ENCODE peak calls at places on chromosomes 11 and 22, in ten cellular contexts. One of them, this sample, is unnamed.

GRCh38 chr11:72446929-72447753 is 12.8 kb upstream of the CLPB start:
- DNase-seq in cardiac muscle cell: peak
- DNase-seq in AG10803: peak
- DNase-seq in fibroblast of the aortic adventitia: peak
- DNase-seq in sigmoid colon: no peak
- DNase-seq in fibroblast of mammary gland: peak
- DNase-seq in neural progenitor cell: peak
- DNase-seq in brain microvascular endothelial cell: peak
- DNase-seq in left ventricle myocardium inferior: no peak
- DNase-seq in mammary epithelial cell: peak
- DNase-seq in this sample: peak

GRCh38 chr22:27224485-27225364 is 567.3 kb downstream of the MIAT start:
- DNase-seq in cardiac muscle cell: peak
- DNase-seq in AG10803: peak
- DNase-seq in fibroblast of the aortic adventitia: peak
- DNase-seq in sigmoid colon: no peak
- DNase-seq in fibroblast of mammary gland: no peak
- DNase-seq in neural progenitor cell: no peak
- DNase-seq in brain microvascular endothelial cell: peak
- DNase-seq in left ventricle myocardium inferior: peak
- DNase-seq in mammary epithelial cell: no peak
- DNase-seq in this sample: peak

GRCh38 chr11:33835143-33835878 is 56.6 kb downstream of the LMO2 start:
- DNase-seq in cardiac muscle cell: peak
- DNase-seq in AG10803: peak
- DNase-seq in fibroblast of the aortic adventitia: peak
- DNase-seq in sigmoid colon: no peak
- DNase-seq in fibroblast of mammary gland: peak
- DNase-seq in neural progenitor cell: no peak
- DNase-seq in brain microvascular endothelial cell: peak
- DNase-seq in left ventricle myocardium inferior: no peak
- DNase-seq in mammary epithelial cell: peak
- DNase-seq in this sample: peak

GRCh38 chr22:45576273-45576625 is 73.6 kb downstream of the FBLN1 start:
- DNase-seq in cardiac muscle cell: no peak
- DNase-seq in AG10803: no peak
- DNase-seq in fibroblast of the aortic adventitia: no peak
- DNase-seq in sigmoid colon: no peak
- DNase-seq in fibroblast of mammary gland: no peak
- DNase-seq in neural progenitor cell: no peak
- DNase-seq in brain microvascular endothelial cell: no peak
- DNase-seq in left ventricle myocardium inferior: no peak
- DNase-seq in mammary epithelial cell: no peak
- DNase-seq in this sample: no peak

GRCh38 chr22:44924098-44924497 is 85.7 kb downstream of the PHF21B start:
- DNase-seq in cardiac muscle cell: no peak
- DNase-seq in AG10803: no peak
- DNase-seq in fibroblast of the aortic adventitia: no peak
- DNase-seq in sigmoid colon: peak
- DNase-seq in fibroblast of mammary gland: no peak
- DNase-seq in neural progenitor cell: no peak
- DNase-seq in brain microvascular endothelial cell: no peak
- DNase-seq in left ventricle myocardium inferior: no peak
- DNase-seq in mammary epithelial cell: no peak
- DNase-seq in this sample: no peak

GRCh38 chr11:92166335-92166734 is 58.3 kb upstream of the FAT3 start:
- DNase-seq in cardiac muscle cell: no peak
- DNase-seq in AG10803: no peak
- DNase-seq in fibroblast of the aortic adventitia: no peak
- DNase-seq in sigmoid colon: no peak
- DNase-seq in fibroblast of mammary gland: no peak
- DNase-seq in neural progenitor cell: no peak
- DNase-seq in brain microvascular endothelial cell: no peak
- DNase-seq in left ventricle myocardium inferior: no peak
- DNase-seq in mammary epithelial cell: no peak
- DNase-seq in this sample: no peak

GRCh38 chr11:32830413-32830738 is 649 bp downstream of the PRRG4 start:
- DNase-seq in cardiac muscle cell: peak
- DNase-seq in AG10803: no peak
- DNase-seq in fibroblast of the aortic adventitia: no peak
- DNase-seq in sigmoid colon: no peak
- DNase-seq in fibroblast of mammary gland: peak
- DNase-seq in neural progenitor cell: no peak
- DNase-seq in brain microvascular endothelial cell: no peak
- DNase-seq in left ventricle myocardium inferior: no peak
- DNase-seq in mammary epithelial cell: peak
- DNase-seq in this sample: no peak

GRCh38 chr11:37762079-37762478 is 1164.0 kb upstream of the RAG2 start:
- DNase-seq in cardiac muscle cell: no peak
- DNase-seq in AG10803: no peak
- DNase-seq in fibroblast of the aortic adventitia: no peak
- DNase-seq in sigmoid colon: no peak
- DNase-seq in fibroblast of mammary gland: no peak
- DNase-seq in neural progenitor cell: no peak
- DNase-seq in brain microvascular endothelial cell: no peak
- DNase-seq in left ventricle myocardium inferior: no peak
- DNase-seq in mammary epithelial cell: peak
- DNase-seq in this sample: no peak

GRCh38 chr11:77126156-77126775 is 1.8 kb upstream of the MYO7A start:
- DNase-seq in cardiac muscle cell: no peak
- DNase-seq in AG10803: no peak
- DNase-seq in fibroblast of the aortic adventitia: no peak
- DNase-seq in sigmoid colon: no peak
- DNase-seq in fibroblast of mammary gland: no peak
- DNase-seq in neural progenitor cell: no peak
- DNase-seq in brain microvascular endothelial cell: no peak
- DNase-seq in left ventricle myocardium inferior: no peak
- DNase-seq in mammary epithelial cell: no peak
- DNase-seq in this sample: no peak

GRCh38 chr11:126319374-126319740 is 15.5 kb downstream of the DCPS start:
- DNase-seq in cardiac muscle cell: no peak
- DNase-seq in AG10803: peak
- DNase-seq in fibroblast of the aortic adventitia: no peak
- DNase-seq in sigmoid colon: peak
- DNase-seq in fibroblast of mammary gland: no peak
- DNase-seq in neural progenitor cell: no peak
- DNase-seq in brain microvascular endothelial cell: no peak
- DNase-seq in left ventricle myocardium inferior: no peak
- DNase-seq in mammary epithelial cell: no peak
- DNase-seq in this sample: no peak

GRCh38 chr11:22407899-22408298 is 69.7 kb downstream of the SLC17A6 start:
- DNase-seq in cardiac muscle cell: no peak
- DNase-seq in AG10803: no peak
- DNase-seq in fibroblast of the aortic adventitia: no peak
- DNase-seq in sigmoid colon: no peak
- DNase-seq in fibroblast of mammary gland: no peak
- DNase-seq in neural progenitor cell: peak
- DNase-seq in brain microvascular endothelial cell: no peak
- DNase-seq in left ventricle myocardium inferior: no peak
- DNase-seq in mammary epithelial cell: no peak
- DNase-seq in this sample: no peak

GRCh38 chr11:17985517-17985916 is 27.3 kb downstream of the SERGEF start:
- DNase-seq in cardiac muscle cell: peak
- DNase-seq in AG10803: no peak
- DNase-seq in fibroblast of the aortic adventitia: peak
- DNase-seq in sigmoid colon: no peak
- DNase-seq in fibroblast of mammary gland: peak
- DNase-seq in neural progenitor cell: no peak
- DNase-seq in brain microvascular endothelial cell: no peak
- DNase-seq in left ventricle myocardium inferior: no peak
- DNase-seq in mammary epithelial cell: peak
- DNase-seq in this sample: peak

GRCh38 chr11:17988465-17988864 is 24.4 kb downstream of the SERGEF start:
- DNase-seq in cardiac muscle cell: no peak
- DNase-seq in AG10803: no peak
- DNase-seq in fibroblast of the aortic adventitia: no peak
- DNase-seq in sigmoid colon: no peak
- DNase-seq in fibroblast of mammary gland: no peak
- DNase-seq in neural progenitor cell: no peak
- DNase-seq in brain microvascular endothelial cell: no peak
- DNase-seq in left ventricle myocardium inferior: no peak
- DNase-seq in mammary epithelial cell: no peak
- DNase-seq in this sample: no peak

GRCh38 chr11:17987826-17988225 is 25.0 kb downstream of the SERGEF start:
- DNase-seq in cardiac muscle cell: no peak
- DNase-seq in AG10803: no peak
- DNase-seq in fibroblast of the aortic adventitia: no peak
- DNase-seq in sigmoid colon: no peak
- DNase-seq in fibroblast of mammary gland: no peak
- DNase-seq in neural progenitor cell: no peak
- DNase-seq in brain microvascular endothelial cell: no peak
- DNase-seq in left ventricle myocardium inferior: no peak
- DNase-seq in mammary epithelial cell: no peak
- DNase-seq in this sample: no peak

GRCh38 chr11:17986007-17986710 is 26.7 kb downstream of the SERGEF start:
- DNase-seq in cardiac muscle cell: peak
- DNase-seq in AG10803: peak
- DNase-seq in fibroblast of the aortic adventitia: peak
- DNase-seq in sigmoid colon: no peak
- DNase-seq in fibroblast of mammary gland: peak
- DNase-seq in neural progenitor cell: no peak
- DNase-seq in brain microvascular endothelial cell: peak
- DNase-seq in left ventricle myocardium inferior: peak
- DNase-seq in mammary epithelial cell: peak
- DNase-seq in this sample: peak

GRCh38 chr11:17986711-17987220 is 26.1 kb downstream of the SERGEF start:
- DNase-seq in cardiac muscle cell: no peak
- DNase-seq in AG10803: no peak
- DNase-seq in fibroblast of the aortic adventitia: peak
- DNase-seq in sigmoid colon: no peak
- DNase-seq in fibroblast of mammary gland: no peak
- DNase-seq in neural progenitor cell: no peak
- DNase-seq in brain microvascular endothelial cell: no peak
- DNase-seq in left ventricle myocardium inferior: no peak
- DNase-seq in mammary epithelial cell: no peak
- DNase-seq in this sample: no peak
- TF ChIP-seq CTCF in cardiac muscle cell: peak
- TF ChIP-seq CTCF in AG10803: peak
- TF ChIP-seq CTCF in fibroblast of the aortic adventitia: peak
- TF ChIP-seq CTCF in sigmoid colon: no peak
- TF ChIP-seq CTCF in fibroblast of mammary gland: peak
- TF ChIP-seq CTCF in neural progenitor cell: no peak
- TF ChIP-seq CTCF in brain microvascular endothelial cell: peak
- TF ChIP-seq CTCF in left ventricle myocardium inferior: no peak
- TF ChIP-seq CTCF in mammary epithelial cell: peak
- TF ChIP-seq CTCF in this sample: peak

GRCh38 chr22:19902245-19902699 is 39.3 kb upstream of the COMT start:
- DNase-seq in cardiac muscle cell: no peak
- DNase-seq in AG10803: no peak
- DNase-seq in fibroblast of the aortic adventitia: no peak
- DNase-seq in sigmoid colon: no peak
- DNase-seq in fibroblast of mammary gland: no peak
- DNase-seq in neural progenitor cell: no peak
- DNase-seq in brain microvascular endothelial cell: no peak
- DNase-seq in left ventricle myocardium inferior: no peak
- DNase-seq in mammary epithelial cell: no peak
- DNase-seq in this sample: no peak
- H3K4me3 ChIP-seq in cardiac muscle cell: no peak
- H3K4me3 ChIP-seq in AG10803: no peak
- H3K4me3 ChIP-seq in fibroblast of the aortic adventitia: no peak
- H3K4me3 ChIP-seq in sigmoid colon: no peak
- H3K4me3 ChIP-seq in fibroblast of mammary gland: no peak
- H3K4me3 ChIP-seq in neural progenitor cell: no peak
- H3K4me3 ChIP-seq in brain microvascular endothelial cell: no peak
- H3K4me3 ChIP-seq in left ventricle myocardium inferior: no peak
- H3K4me3 ChIP-seq in mammary epithelial cell: no peak
- H3K4me3 ChIP-seq in this sample: no peak

DNA sequence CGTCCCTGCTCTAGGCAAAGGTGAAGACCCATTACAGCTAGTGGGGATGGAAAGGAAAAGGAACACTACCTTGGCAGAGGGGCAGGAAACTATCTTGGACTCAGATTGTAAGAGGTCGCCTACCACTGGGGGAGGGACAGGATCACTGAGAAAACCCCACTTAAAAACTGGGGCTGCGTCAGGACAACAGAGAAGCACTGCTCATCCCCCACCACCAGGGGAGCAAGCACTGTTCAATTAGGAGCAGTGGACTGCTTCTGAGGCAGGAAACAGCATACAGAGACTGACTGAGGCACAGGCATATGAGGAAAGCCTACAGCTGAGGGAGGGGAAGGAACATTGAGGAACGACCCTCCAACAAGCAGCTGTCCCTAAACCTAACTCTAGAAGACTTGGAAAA is 20.8 kb upstream of the DLAT start:
- DNase-seq in cardiac muscle cell: no peak
- DNase-seq in AG10803: no peak
- DNase-seq in fibroblast of the aortic adventitia: no peak
- DNase-seq in sigmoid colon: no peak
- DNase-seq in fibroblast of mammary gland: no peak
- DNase-seq in neural progenitor cell: no peak
- DNase-seq in brain microvascular endothelial cell: peak
- DNase-seq in left ventricle myocardium inferior: no peak
- DNase-seq in mammary epithelial cell: no peak
- DNase-seq in this sample: no peak
- TF ChIP-seq CTCF in cardiac muscle cell: peak
- TF ChIP-seq CTCF in AG10803: peak
- TF ChIP-seq CTCF in fibroblast of the aortic adventitia: peak
- TF ChIP-seq CTCF in sigmoid colon: no peak
- TF ChIP-seq CTCF in fibroblast of mammary gland: peak
- TF ChIP-seq CTCF in neural progenitor cell: peak
- TF ChIP-seq CTCF in brain microvascular endothelial cell: peak
- TF ChIP-seq CTCF in left ventricle myocardium inferior: peak
- TF ChIP-seq CTCF in mammary epithelial cell: peak
- TF ChIP-seq CTCF in this sample: peak

GRCh38 chr11:65112226-65112550 is 516 bp downstream of the TM7SF2 start:
- DNase-seq in cardiac muscle cell: no peak
- DNase-seq in AG10803: no peak
- DNase-seq in fibroblast of the aortic adventitia: no peak
- DNase-seq in sigmoid colon: peak
- DNase-seq in fibroblast of mammary gland: no peak
- DNase-seq in neural progenitor cell: peak
- DNase-seq in brain microvascular endothelial cell: no peak
- DNase-seq in left ventricle myocardium inferior: no peak
- DNase-seq in mammary epithelial cell: no peak
- DNase-seq in this sample: no peak

GRCh38 chr11:65114538-65115171 is 2.8 kb downstream of the ZNHIT2 start:
- DNase-seq in cardiac muscle cell: no peak
- DNase-seq in AG10803: no peak
- DNase-seq in fibroblast of the aortic adventitia: no peak
- DNase-seq in sigmoid colon: peak
- DNase-seq in fibroblast of mammary gland: no peak
- DNase-seq in neural progenitor cell: no peak
- DNase-seq in brain microvascular endothelial cell: no peak
- DNase-seq in left ventricle myocardium inferior: no peak
- DNase-seq in mammary epithelial cell: no peak
- DNase-seq in this sample: no peak

GRCh38 chr11:65113839-65114238 is 2.2 kb downstream of the TM7SF2 start:
- DNase-seq in cardiac muscle cell: no peak
- DNase-seq in AG10803: no peak
- DNase-seq in fibroblast of the aortic adventitia: no peak
- DNase-seq in sigmoid colon: peak
- DNase-seq in fibroblast of mammary gland: no peak
- DNase-seq in neural progenitor cell: no peak
- DNase-seq in brain microvascular endothelial cell: no peak
- DNase-seq in left ventricle myocardium inferior: no peak
- DNase-seq in mammary epithelial cell: no peak
- DNase-seq in this sample: no peak

GRCh38 chr11:65112551-65113360 is 1.1 kb downstream of the TM7SF2 start:
- DNase-seq in cardiac muscle cell: no peak
- DNase-seq in AG10803: no peak
- DNase-seq in fibroblast of the aortic adventitia: peak
- DNase-seq in sigmoid colon: peak
- DNase-seq in fibroblast of mammary gland: no peak
- DNase-seq in neural progenitor cell: peak
- DNase-seq in brain microvascular endothelial cell: no peak
- DNase-seq in left ventricle myocardium inferior: peak
- DNase-seq in mammary epithelial cell: no peak
- DNase-seq in this sample: no peak

GRCh38 chr11:65113361-65113756 is 1.7 kb downstream of the TM7SF2 start:
- DNase-seq in cardiac muscle cell: no peak
- DNase-seq in AG10803: no peak
- DNase-seq in fibroblast of the aortic adventitia: no peak
- DNase-seq in sigmoid colon: peak
- DNase-seq in fibroblast of mammary gland: no peak
- DNase-seq in neural progenitor cell: no peak
- DNase-seq in brain microvascular endothelial cell: no peak
- DNase-seq in left ventricle myocardium inferior: no peak
- DNase-seq in mammary epithelial cell: no peak
- DNase-seq in this sample: no peak
- H3K4me3 ChIP-seq in cardiac muscle cell: peak
- H3K4me3 ChIP-seq in AG10803: peak
- H3K4me3 ChIP-seq in fibroblast of the aortic adventitia: no peak
- H3K4me3 ChIP-seq in sigmoid colon: peak
- H3K4me3 ChIP-seq in fibroblast of mammary gland: no peak
- H3K4me3 ChIP-seq in neural progenitor cell: peak
- H3K4me3 ChIP-seq in brain microvascular endothelial cell: peak
- H3K4me3 ChIP-seq in left ventricle myocardium inferior: peak
- H3K4me3 ChIP-seq in mammary epithelial cell: no peak
- H3K4me3 ChIP-seq in this sample: peak

This sample was measured in astrocyte of the cerebellum.